ENCODE peak calls at places on chromosomes 12 and 14, in ten cellular contexts. One of them, this sample, is unnamed.

GRCh38 chr14:30230719-30231118 is 303.1 kb upstream of the PRKD1 start:
- DNase-seq in iPS-NIHi11: no peak
- DNase-seq in AG04450: no peak
- DNase-seq in CD8-positive, alpha-beta memory T cell: no peak
- DNase-seq in heart left ventricle: no peak
- DNase-seq in substantia nigra: no peak
- DNase-seq in HuH-7.5: no peak
- DNase-seq in activated effector memory CD4-positive, alpha-beta T cell treated with Interleukin-2 at 50 U/mL for 16 hours: no peak
- DNase-seq in NCI-H345: no peak
- DNase-seq in stimulated activated CD8-positive, alpha-beta memory T cell treated with anti-CD3 and anti-CD28 coated beads, Interleukin-15, amount 100 ng/mL, for 24 hours: no peak
- DNase-seq in this sample: no peak

GRCh38 chr12:42541965-42542364 is 47.6 kb downstream of the PRICKLE1 start:
- DNase-seq in iPS-NIHi11: no peak
- DNase-seq in AG04450: no peak
- DNase-seq in CD8-positive, alpha-beta memory T cell: no peak
- DNase-seq in heart left ventricle: no peak
- DNase-seq in substantia nigra: no peak
- DNase-seq in HuH-7.5: no peak
- DNase-seq in activated effector memory CD4-positive, alpha-beta T cell treated with Interleukin-2 at 50 U/mL for 16 hours: no peak
- DNase-seq in NCI-H345: no peak
- DNase-seq in stimulated activated CD8-positive, alpha-beta memory T cell treated with anti-CD3 and anti-CD28 coated beads, Interleukin-15, amount 100 ng/mL, for 24 hours: no peak
- DNase-seq in this sample: no peak

GRCh38 chr12:6465467-6466183 is 4.9 kb downstream of the VAMP1 start:
- DNase-seq in iPS-NIHi11: peak
- DNase-seq in AG04450: peak
- DNase-seq in CD8-positive, alpha-beta memory T cell: peak
- DNase-seq in heart left ventricle: peak
- DNase-seq in substantia nigra: no peak
- DNase-seq in HuH-7.5: peak
- DNase-seq in activated effector memory CD4-positive, alpha-beta T cell treated with Interleukin-2 at 50 U/mL for 16 hours: no peak
- DNase-seq in NCI-H345: peak
- DNase-seq in stimulated activated CD8-positive, alpha-beta memory T cell treated with anti-CD3 and anti-CD28 coated beads, Interleukin-15, amount 100 ng/mL, for 24 hours: no peak
- DNase-seq in this sample: peak

GRCh38 chr12:10722502-10722904 is 620 bp downstream of the YBX3 start:
- DNase-seq in iPS-NIHi11: peak
- DNase-seq in AG04450: peak
- DNase-seq in CD8-positive, alpha-beta memory T cell: peak
- DNase-seq in heart left ventricle: peak
- DNase-seq in substantia nigra: peak
- DNase-seq in HuH-7.5: peak
- DNase-seq in activated effector memory CD4-positive, alpha-beta T cell treated with Interleukin-2 at 50 U/mL for 16 hours: no peak
- DNase-seq in NCI-H345: peak
- DNase-seq in stimulated activated CD8-positive, alpha-beta memory T cell treated with anti-CD3 and anti-CD28 coated beads, Interleukin-15, amount 100 ng/mL, for 24 hours: peak
- DNase-seq in this sample: peak

GRCh38 chr14:21231020-21231652 is 38.1 kb downstream of the HNRNPC start:
- DNase-seq in iPS-NIHi11: no peak
- DNase-seq in AG04450: no peak
- DNase-seq in CD8-positive, alpha-beta memory T cell: no peak
- DNase-seq in heart left ventricle: no peak
- DNase-seq in substantia nigra: no peak
- DNase-seq in HuH-7.5: no peak
- DNase-seq in activated effector memory CD4-positive, alpha-beta T cell treated with Interleukin-2 at 50 U/mL for 16 hours: no peak
- DNase-seq in NCI-H345: no peak
- DNase-seq in stimulated activated CD8-positive, alpha-beta memory T cell treated with anti-CD3 and anti-CD28 coated beads, Interleukin-15, amount 100 ng/mL, for 24 hours: no peak
- DNase-seq in this sample: no peak

GRCh38 chr12:66589095-66589494 is 89.8 kb downstream of the GRIP1 start:
- DNase-seq in iPS-NIHi11: no peak
- DNase-seq in AG04450: no peak
- DNase-seq in CD8-positive, alpha-beta memory T cell: no peak
- DNase-seq in heart left ventricle: no peak
- DNase-seq in substantia nigra: no peak
- DNase-seq in HuH-7.5: no peak
- DNase-seq in activated effector memory CD4-positive, alpha-beta T cell treated with Interleukin-2 at 50 U/mL for 16 hours: no peak
- DNase-seq in NCI-H345: no peak
- DNase-seq in stimulated activated CD8-positive, alpha-beta memory T cell treated with anti-CD3 and anti-CD28 coated beads, Interleukin-15, amount 100 ng/mL, for 24 hours: no peak
- DNase-seq in this sample: no peak

GRCh38 chr14:68255697-68256178 is 436.2 kb downstream of the RAD51B start:
- DNase-seq in iPS-NIHi11: no peak
- DNase-seq in AG04450: peak
- DNase-seq in CD8-positive, alpha-beta memory T cell: no peak
- DNase-seq in heart left ventricle: no peak
- DNase-seq in substantia nigra: no peak
- DNase-seq in HuH-7.5: no peak
- DNase-seq in activated effector memory CD4-positive, alpha-beta T cell treated with Interleukin-2 at 50 U/mL for 16 hours: no peak
- DNase-seq in NCI-H345: no peak
- DNase-seq in stimulated activated CD8-positive, alpha-beta memory T cell treated with anti-CD3 and anti-CD28 coated beads, Interleukin-15, amount 100 ng/mL, for 24 hours: no peak
- DNase-seq in this sample: no peak

GRCh38 chr14:50773632-50774541 is 57.1 kb downstream of the NIN start:
- DNase-seq in iPS-NIHi11: peak
- DNase-seq in AG04450: no peak
- DNase-seq in CD8-positive, alpha-beta memory T cell: no peak
- DNase-seq in heart left ventricle: no peak
- DNase-seq in substantia nigra: peak
- DNase-seq in HuH-7.5: peak
- DNase-seq in activated effector memory CD4-positive, alpha-beta T cell treated with Interleukin-2 at 50 U/mL for 16 hours: no peak
- DNase-seq in NCI-H345: peak
- DNase-seq in stimulated activated CD8-positive, alpha-beta memory T cell treated with anti-CD3 and anti-CD28 coated beads, Interleukin-15, amount 100 ng/mL, for 24 hours: no peak
- DNase-seq in this sample: peak

GRCh38 chr14:56207626-56208297 is 89.6 kb downstream of the PELI2 start:
- DNase-seq in iPS-NIHi11: no peak
- DNase-seq in AG04450: no peak
- DNase-seq in CD8-positive, alpha-beta memory T cell: no peak
- DNase-seq in heart left ventricle: no peak
- DNase-seq in substantia nigra: no peak
- DNase-seq in HuH-7.5: no peak
- DNase-seq in activated effector memory CD4-positive, alpha-beta T cell treated with Interleukin-2 at 50 U/mL for 16 hours: no peak
- DNase-seq in NCI-H345: peak
- DNase-seq in stimulated activated CD8-positive, alpha-beta memory T cell treated with anti-CD3 and anti-CD28 coated beads, Interleukin-15, amount 100 ng/mL, for 24 hours: no peak
- DNase-seq in this sample: no peak

GRCh38 chr14:59507063-59507751 is 22.9 kb downstream of the JKAMP start:
- DNase-seq in iPS-NIHi11: peak
- DNase-seq in AG04450: peak
- DNase-seq in CD8-positive, alpha-beta memory T cell: peak
- DNase-seq in heart left ventricle: peak
- DNase-seq in substantia nigra: no peak
- DNase-seq in HuH-7.5: peak
- DNase-seq in activated effector memory CD4-positive, alpha-beta T cell treated with Interleukin-2 at 50 U/mL for 16 hours: no peak
- DNase-seq in NCI-H345: peak
- DNase-seq in stimulated activated CD8-positive, alpha-beta memory T cell treated with anti-CD3 and anti-CD28 coated beads, Interleukin-15, amount 100 ng/mL, for 24 hours: no peak
- DNase-seq in this sample: peak

GRCh38 chr12:21599143-21599999 is 5.3 kb downstream of the GYS2 start:
- DNase-seq in iPS-NIHi11: no peak
- DNase-seq in AG04450: no peak
- DNase-seq in CD8-positive, alpha-beta memory T cell: no peak
- DNase-seq in heart left ventricle: no peak
- DNase-seq in substantia nigra: no peak
- DNase-seq in HuH-7.5: no peak
- DNase-seq in activated effector memory CD4-positive, alpha-beta T cell treated with Interleukin-2 at 50 U/mL for 16 hours: no peak
- DNase-seq in NCI-H345: no peak
- DNase-seq in stimulated activated CD8-positive, alpha-beta memory T cell treated with anti-CD3 and anti-CD28 coated beads, Interleukin-15, amount 100 ng/mL, for 24 hours: no peak
- DNase-seq in this sample: no peak

GRCh38 chr12:130161261-130162231 is 718 bp upstream of the FZD10 start:
- DNase-seq in iPS-NIHi11: peak
- DNase-seq in AG04450: no peak
- DNase-seq in CD8-positive, alpha-beta memory T cell: no peak
- DNase-seq in heart left ventricle: peak
- DNase-seq in substantia nigra: no peak
- DNase-seq in HuH-7.5: no peak
- DNase-seq in activated effector memory CD4-positive, alpha-beta T cell treated with Interleukin-2 at 50 U/mL for 16 hours: no peak
- DNase-seq in NCI-H345: no peak
- DNase-seq in stimulated activated CD8-positive, alpha-beta memory T cell treated with anti-CD3 and anti-CD28 coated beads, Interleukin-15, amount 100 ng/mL, for 24 hours: no peak
- DNase-seq in this sample: no peak

GRCh38 chr14:87944987-87945604 is 47.9 kb downstream of the GALC start:
- DNase-seq in iPS-NIHi11: peak
- DNase-seq in AG04450: peak
- DNase-seq in CD8-positive, alpha-beta memory T cell: no peak
- DNase-seq in heart left ventricle: no peak
- DNase-seq in substantia nigra: no peak
- DNase-seq in HuH-7.5: no peak
- DNase-seq in activated effector memory CD4-positive, alpha-beta T cell treated with Interleukin-2 at 50 U/mL for 16 hours: no peak
- DNase-seq in NCI-H345: peak
- DNase-seq in stimulated activated CD8-positive, alpha-beta memory T cell treated with anti-CD3 and anti-CD28 coated beads, Interleukin-15, amount 100 ng/mL, for 24 hours: no peak
- DNase-seq in this sample: no peak

GRCh38 chr12:17592472-17592871 is 497.5 kb downstream of the RERGL start:
- DNase-seq in iPS-NIHi11: no peak
- DNase-seq in AG04450: no peak
- DNase-seq in CD8-positive, alpha-beta memory T cell: no peak
- DNase-seq in heart left ventricle: no peak
- DNase-seq in substantia nigra: no peak
- DNase-seq in HuH-7.5: no peak
- DNase-seq in activated effector memory CD4-positive, alpha-beta T cell treated with Interleukin-2 at 50 U/mL for 16 hours: no peak
- DNase-seq in NCI-H345: no peak
- DNase-seq in stimulated activated CD8-positive, alpha-beta memory T cell treated with anti-CD3 and anti-CD28 coated beads, Interleukin-15, amount 100 ng/mL, for 24 hours: no peak
- DNase-seq in this sample: no peak

GRCh38 chr14:81219821-81220487 is 805 bp downstream of the GTF2A1 start:
- DNase-seq in iPS-NIHi11: peak
- DNase-seq in AG04450: no peak
- DNase-seq in CD8-positive, alpha-beta memory T cell: peak
- DNase-seq in heart left ventricle: peak
- DNase-seq in substantia nigra: peak
- DNase-seq in HuH-7.5: no peak
- DNase-seq in activated effector memory CD4-positive, alpha-beta T cell treated with Interleukin-2 at 50 U/mL for 16 hours: peak
- DNase-seq in NCI-H345: peak
- DNase-seq in stimulated activated CD8-positive, alpha-beta memory T cell treated with anti-CD3 and anti-CD28 coated beads, Interleukin-15, amount 100 ng/mL, for 24 hours: no peak
- DNase-seq in this sample: peak

GRCh38 chr14:65096323-65097089 is 5.8 kb downstream of the MAX start:
- DNase-seq in iPS-NIHi11: no peak
- DNase-seq in AG04450: no peak
- DNase-seq in CD8-positive, alpha-beta memory T cell: no peak
- DNase-seq in heart left ventricle: no peak
- DNase-seq in substantia nigra: no peak
- DNase-seq in HuH-7.5: no peak
- DNase-seq in activated effector memory CD4-positive, alpha-beta T cell treated with Interleukin-2 at 50 U/mL for 16 hours: no peak
- DNase-seq in NCI-H345: no peak
- DNase-seq in stimulated activated CD8-positive, alpha-beta memory T cell treated with anti-CD3 and anti-CD28 coated beads, Interleukin-15, amount 100 ng/mL, for 24 hours: no peak
- DNase-seq in this sample: no peak

GRCh38 chr12:110317921-110318320 is 36.9 kb downstream of the ATP2A2 start:
- DNase-seq in iPS-NIHi11: no peak
- DNase-seq in AG04450: no peak
- DNase-seq in CD8-positive, alpha-beta memory T cell: no peak
- DNase-seq in heart left ventricle: no peak
- DNase-seq in substantia nigra: no peak
- DNase-seq in HuH-7.5: no peak
- DNase-seq in activated effector memory CD4-positive, alpha-beta T cell treated with Interleukin-2 at 50 U/mL for 16 hours: no peak
- DNase-seq in NCI-H345: no peak
- DNase-seq in stimulated activated CD8-positive, alpha-beta memory T cell treated with anti-CD3 and anti-CD28 coated beads, Interleukin-15, amount 100 ng/mL, for 24 hours: no peak
- DNase-seq in this sample: no peak

GRCh38 chr12:75889214-75889613 is 142.4 kb downstream of the PHLDA1 start:
- DNase-seq in iPS-NIHi11: peak
- DNase-seq in AG04450: no peak
- DNase-seq in CD8-positive, alpha-beta memory T cell: no peak
- DNase-seq in heart left ventricle: no peak
- DNase-seq in substantia nigra: peak
- DNase-seq in HuH-7.5: no peak
- DNase-seq in activated effector memory CD4-positive, alpha-beta T cell treated with Interleukin-2 at 50 U/mL for 16 hours: no peak
- DNase-seq in NCI-H345: no peak
- DNase-seq in stimulated activated CD8-positive, alpha-beta memory T cell treated with anti-CD3 and anti-CD28 coated beads, Interleukin-15, amount 100 ng/mL, for 24 hours: no peak
- DNase-seq in this sample: peak

GRCh38 chr12:6295187-6295811 is 15.2 kb upstream of the PLEKHG6 start:
- DNase-seq in iPS-NIHi11: no peak
- DNase-seq in AG04450: peak
- DNase-seq in CD8-positive, alpha-beta memory T cell: no peak
- DNase-seq in heart left ventricle: no peak
- DNase-seq in substantia nigra: no peak
- DNase-seq in HuH-7.5: peak
- DNase-seq in activated effector memory CD4-positive, alpha-beta T cell treated with Interleukin-2 at 50 U/mL for 16 hours: no peak
- DNase-seq in NCI-H345: peak
- DNase-seq in stimulated activated CD8-positive, alpha-beta memory T cell treated with anti-CD3 and anti-CD28 coated beads, Interleukin-15, amount 100 ng/mL, for 24 hours: no peak
- DNase-seq in this sample: no peak

GRCh38 chr12:50734409-50735263 is 29.3 kb upstream of the ATF1 start:
- DNase-seq in iPS-NIHi11: peak
- DNase-seq in AG04450: no peak
- DNase-seq in CD8-positive, alpha-beta memory T cell: no peak
- DNase-seq in heart left ventricle: no peak
- DNase-seq in substantia nigra: peak
- DNase-seq in HuH-7.5: peak
- DNase-seq in activated effector memory CD4-positive, alpha-beta T cell treated with Interleukin-2 at 50 U/mL for 16 hours: no peak
- DNase-seq in NCI-H345: no peak
- DNase-seq in stimulated activated CD8-positive, alpha-beta memory T cell treated with anti-CD3 and anti-CD28 coated beads, Interleukin-15, amount 100 ng/mL, for 24 hours: no peak
- DNase-seq in this sample: no peak

GRCh38 chr12:121223283-121223946 is 13.5 kb downstream of the P2RX4 start:
- DNase-seq in iPS-NIHi11: no peak
- DNase-seq in AG04450: no peak
- DNase-seq in CD8-positive, alpha-beta memory T cell: no peak
- DNase-seq in heart left ventricle: no peak
- DNase-seq in substantia nigra: no peak
- DNase-seq in HuH-7.5: no peak
- DNase-seq in activated effector memory CD4-positive, alpha-beta T cell treated with Interleukin-2 at 50 U/mL for 16 hours: peak
- DNase-seq in NCI-H345: no peak
- DNase-seq in stimulated activated CD8-positive, alpha-beta memory T cell treated with anti-CD3 and anti-CD28 coated beads, Interleukin-15, amount 100 ng/mL, for 24 hours: no peak
- DNase-seq in this sample: no peak

GRCh38 chr12:123907021-123907420 is 65.6 kb downstream of the CCDC92 start:
- DNase-seq in iPS-NIHi11: no peak
- DNase-seq in AG04450: no peak
- DNase-seq in CD8-positive, alpha-beta memory T cell: no peak
- DNase-seq in heart left ventricle: no peak
- DNase-seq in substantia nigra: no peak
- DNase-seq in HuH-7.5: no peak
- DNase-seq in activated effector memory CD4-positive, alpha-beta T cell treated with Interleukin-2 at 50 U/mL for 16 hours: no peak
- DNase-seq in NCI-H345: no peak
- DNase-seq in stimulated activated CD8-positive, alpha-beta memory T cell treated with anti-CD3 and anti-CD28 coated beads, Interleukin-15, amount 100 ng/mL, for 24 hours: no peak
- DNase-seq in this sample: no peak

GRCh38 chr14:104552738-104553125 is 26.8 kb upstream of the C14orf180 start:
- DNase-seq in iPS-NIHi11: no peak
- DNase-seq in AG04450: no peak
- DNase-seq in CD8-positive, alpha-beta memory T cell: no peak
- DNase-seq in heart left ventricle: peak
- DNase-seq in substantia nigra: no peak
- DNase-seq in HuH-7.5: no peak
- DNase-seq in activated effector memory CD4-positive, alpha-beta T cell treated with Interleukin-2 at 50 U/mL for 16 hours: no peak
- DNase-seq in NCI-H345: no peak
- DNase-seq in stimulated activated CD8-positive, alpha-beta memory T cell treated with anti-CD3 and anti-CD28 coated beads, Interleukin-15, amount 100 ng/mL, for 24 hours: no peak
- DNase-seq in this sample: no peak

GRCh38 chr12:116346222-116346621 is 68.7 kb upstream of the MED13L start:
- DNase-seq in iPS-NIHi11: peak
- DNase-seq in AG04450: no peak
- DNase-seq in CD8-positive, alpha-beta memory T cell: no peak
- DNase-seq in heart left ventricle: no peak
- DNase-seq in substantia nigra: no peak
- DNase-seq in HuH-7.5: no peak
- DNase-seq in activated effector memory CD4-positive, alpha-beta T cell treated with Interleukin-2 at 50 U/mL for 16 hours: no peak
- DNase-seq in NCI-H345: no peak
- DNase-seq in stimulated activated CD8-positive, alpha-beta memory T cell treated with anti-CD3 and anti-CD28 coated beads, Interleukin-15, amount 100 ng/mL, for 24 hours: no peak
- DNase-seq in this sample: peak

GRCh38 chr12:90024261-90024660 is 315.6 kb upstream of the ATP2B1 start:
- DNase-seq in iPS-NIHi11: no peak
- DNase-seq in AG04450: peak
- DNase-seq in CD8-positive, alpha-beta memory T cell: no peak
- DNase-seq in heart left ventricle: no peak
- DNase-seq in substantia nigra: no peak
- DNase-seq in HuH-7.5: peak
- DNase-seq in activated effector memory CD4-positive, alpha-beta T cell treated with Interleukin-2 at 50 U/mL for 16 hours: no peak
- DNase-seq in NCI-H345: no peak
- DNase-seq in stimulated activated CD8-positive, alpha-beta memory T cell treated with anti-CD3 and anti-CD28 coated beads, Interleukin-15, amount 100 ng/mL, for 24 hours: no peak
- DNase-seq in this sample: no peak